ENCODE peak calls at places on chromosomes 2 and 18, in nine cellular contexts. B, Z, X, G, P, C, E, I and D are unnamed samples. For H3K4me1 and H3K27me3, the result is how much of the 10 kb centered on the place peaks cover.

GRCh38 chr2:101463885-101464653 is 10.8 kb downstream of the RFX8 start:
- DNase-seq in X (peak), C (no peak), P (no peak), G (no peak), B (no peak), Z (no peak), E (no peak), I (no peak), D (no peak)

GRCh38 chr2:188346059-188346458 is 54.4 kb downstream of the GULP1 start:
- DNase-seq in P (no peak), C (no peak), I (no peak), Z (no peak), X (peak), E (no peak), G (no peak), B (no peak), D (no peak)

GRCh38 chr2:41966431-41966893 is 81.4 kb upstream of the PKDCC start:
- DNase-seq in B (peak), Z (peak), I (peak), X (peak), P (peak), E (peak), G (peak), C (peak), D (peak)

GRCh38 chr2:25324905-25325592 is 16.7 kb downstream of the DNMT3A start:
- DNase-seq in B (no peak), C (no peak), Z (no peak), I (peak), P (peak), X (no peak), E (no peak), G (peak), D (peak)

GRCh38 chr18:73366713-73367112 is 498.9 kb upstream of the NETO1 start:
- DNase-seq in C (no peak), E (no peak), P (no peak), Z (no peak), X (no peak), G (no peak), I (no peak), B (no peak), D (no peak)

GRCh38 chr2:66839551-66840320 is 404.8 kb downstream of the MEIS1 start:
- DNase-seq in B (no peak), C (no peak), G (no peak), I (no peak), Z (no peak), P (no peak), X (no peak), E (no peak), D (no peak)

GRCh38 chr18:45734944-45735343 is 11.0 kb downstream of the SLC14A1 start:
- DNase-seq in E (no peak), X (no peak), Z (no peak), G (no peak), C (no peak), B (no peak), I (no peak), P (no peak), D (no peak)

GRCh38 chr18:69217271-69217670 is 183.4 kb upstream of the DOK6 start:
- DNase-seq in I (no peak), E (no peak), B (no peak), Z (no peak), X (no peak), P (no peak), G (no peak), C (no peak), D (no peak)

GRCh38 chr2:45312275-45312674 is 298.8 kb downstream of the SRBD1 start:
- DNase-seq in Z (peak), G (no peak), I (no peak), P (no peak), B (no peak), E (no peak), X (no peak), C (no peak), D (no peak)

GRCh38 chr2:239751719-239752355 is 273.3 kb downstream of the NDUFA10 start:
- DNase-seq in C (no peak), Z (no peak), P (no peak), B (peak), X (no peak), E (no peak), I (no peak), G (no peak), D (peak)

GRCh38 chr2:179226203-179226960 is 38.2 kb downstream of the SESTD1 start:
- DNase-seq in G (no peak), P (no peak), E (no peak), B (no peak), C (no peak), X (no peak), I (no peak), Z (no peak), D (no peak)

GRCh38 chr2:62947403-62947802 is 103.2 kb upstream of the OTX1 start:
- DNase-seq in X (no peak), B (no peak), C (no peak), I (no peak), Z (no peak), G (no peak), P (no peak), E (no peak), D (no peak)

GRCh38 chr2:18626958-18627650 is 37.7 kb upstream of the NT5C1B start:
- DNase-seq in E (no peak), C (no peak), G (no peak), B (no peak), X (no peak), Z (no peak), P (no peak), I (no peak), D (no peak)

GRCh38 chr2:24015562-24016375 is 5.9 kb downstream of the MFSD2B start:
- DNase-seq in E (no peak), G (no peak), C (no peak), B (no peak), X (no peak), Z (peak), I (no peak), P (no peak), D (no peak)

GRCh38 chr2:235070063-235070706 is 118.4 kb downstream of the SH3BP4 start:
- DNase-seq in X (no peak), Z (no peak), G (no peak), C (no peak), I (no peak), P (no peak), B (no peak), E (no peak), D (no peak)

GRCh38 chr18:65439184-65439583 is 311.6 kb upstream of the CDH7 start:
- DNase-seq in P (no peak), X (peak), C (no peak), I (no peak), Z (no peak), E (no peak), B (no peak), G (no peak), D (no peak)

GRCh38 chr2:96690306-96691021 is 47.9 kb downstream of the FER1L5 start:
- DNase-seq in Z (no peak), B (no peak), E (no peak), X (no peak), I (no peak), P (no peak), C (no peak), G (no peak), D (no peak)

DNA sequence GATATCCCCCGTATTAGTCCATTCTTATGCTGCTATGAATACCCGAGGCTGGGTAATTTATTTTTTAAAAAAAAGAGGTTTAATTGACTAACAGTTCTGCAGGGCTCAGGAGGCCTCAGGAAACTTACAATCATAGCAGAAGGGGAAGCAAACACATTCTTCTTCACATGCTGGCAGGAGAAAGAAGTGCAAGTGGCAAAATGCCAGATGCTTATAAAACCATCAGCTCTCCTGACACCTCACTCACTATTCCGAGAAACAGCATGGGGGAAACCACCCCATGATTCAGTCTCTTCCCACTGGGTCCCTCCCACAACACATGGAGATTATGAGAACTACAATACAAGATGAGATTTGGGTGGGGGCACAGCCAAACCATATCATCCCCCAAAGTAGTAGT is 2148.5 kb upstream of the PIK3C3 start:
- DNase-seq in P (no peak), X (peak), B (no peak), Z (peak), G (no peak), C (no peak), I (no peak), E (no peak), D (no peak)
- TF ChIP-seq CTCF in P (no peak), X (no peak), B (no peak), Z (no peak), G (no peak), C (no peak), I (no peak), E (no peak), D (no peak)

DNA sequence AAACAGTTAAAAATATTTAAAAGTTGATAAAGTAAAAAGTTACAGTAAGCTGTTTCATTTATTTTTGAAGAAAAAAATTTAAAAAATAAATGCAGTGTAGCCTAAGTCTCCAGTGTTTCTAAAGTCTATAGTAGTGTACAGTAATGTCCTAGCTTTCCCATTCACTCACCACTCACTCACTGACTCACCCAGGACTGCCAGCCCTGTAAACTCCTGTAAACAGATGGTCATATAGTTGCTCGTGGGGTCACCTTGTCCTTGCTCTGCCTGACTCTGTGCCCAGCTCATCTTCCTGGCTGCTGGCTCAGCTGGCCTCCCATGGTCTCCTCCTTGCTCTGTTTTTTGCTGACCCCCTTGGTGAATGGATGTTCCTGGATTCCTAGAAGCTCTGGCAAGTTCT is 180.3 kb downstream of the VAPA start:
- DNase-seq in I (no peak), E (no peak), B (no peak), X (no peak), C (no peak), P (no peak), G (no peak), Z (no peak), D (no peak)
- H3K4me1 ChIP-seq in I (under half), E (under half), B (under half), X (under half), C (under half), P (under half), G (under half), Z (under half), D (under half)

GRCh38 chr2:128373346-128374000 is 54.8 kb upstream of the HS6ST1 start:
- DNase-seq in Z (no peak), E (no peak), I (peak), P (no peak), G (no peak), C (peak), X (no peak), B (no peak), D (peak)
- H3K27me3 ChIP-seq in Z (under half), E (under half), I (under half), P (under half), G (under half), C (under half), X (under half), B (under half), D (under half)

GRCh38 chr2:64750817-64751285 is 97.1 kb upstream of the SERTAD2 start:
- DNase-seq in X (peak), E (no peak), B (peak), Z (peak), C (no peak), G (peak), P (peak), I (peak), D (peak)

GRCh38 chr2:64749446-64749845 is 95.7 kb upstream of the SERTAD2 start:
- DNase-seq in I (no peak), P (no peak), Z (no peak), E (no peak), X (no peak), G (no peak), C (no peak), B (no peak), D (no peak)

GRCh38 chr2:64751286-64752260 is 97.9 kb upstream of the SERTAD2 start:
- DNase-seq in P (peak), B (peak), E (peak), G (peak), X (peak), C (peak), Z (peak), I (peak), D (no peak)

GRCh38 chr2:64748561-64748960 is 94.8 kb upstream of the SERTAD2 start:
- DNase-seq in E (no peak), I (no peak), C (no peak), X (no peak), G (no peak), B (no peak), Z (no peak), P (no peak), D (no peak)

GRCh38 chr2:64750001-64750816 is 96.5 kb upstream of the SERTAD2 start:
- DNase-seq in X (peak), E (peak), I (peak), B (peak), G (peak), C (peak), P (peak), Z (no peak), D (peak)
- TF ChIP-seq CTCF in X (no peak), E (peak), I (no peak), B (no peak), G (no peak), C (no peak), P (no peak), Z (peak), D (no peak)

GRCh38 chr2:36407403-36407802 is 51.8 kb downstream of the CRIM1 start:
- DNase-seq in P (no peak), B (no peak), Z (no peak), I (no peak), C (no peak), G (no peak), E (no peak), X (no peak), D (no peak)
- H3K4me1 ChIP-seq in P (under half), B (under half), Z (under half), I (under half), C (under half), G (under half), E (half or more), X (half or more), D (half or more)

GRCh38 chr2:118224888-118225264 is 136.6 kb downstream of the INSIG2 start:
- DNase-seq in X (peak), E (no peak), Z (no peak), G (no peak), B (no peak), I (no peak), C (no peak), P (no peak), D (no peak)
- H3K27me3 ChIP-seq in X (under half), E (under half), Z (under half), G (half or more), B (half or more), I (under half), C (half or more), P (half or more), D (half or more)